ENCODE peak calls at places on chromosomes 11 and 22, in six cellular contexts. One of them, this sample, is unnamed.

GRCh38 chr11:19734171-19734570 is 21.5 kb downstream of the NAV2 start:
- DNase-seq in iris pigment epithelial cell: no peak
- DNase-seq in mesenteric fat pad: no peak
- DNase-seq in fibroblast of gingiva: peak; percentile 51
- DNase-seq in DMS153: no peak
- DNase-seq in GM23248: peak; percentile 51
- DNase-seq in this sample: no peak

GRCh38 chr11:32312865-32313403 is 122.4 kb downstream of the WT1 start:
- DNase-seq in fibroblast of gingiva: peak; percentile 6
- DNase-seq in iris pigment epithelial cell: peak; percentile 64
- DNase-seq in DMS153: no peak
- DNase-seq in mesenteric fat pad: no peak
- DNase-seq in GM23248: peak; percentile 92
- DNase-seq in this sample: peak; percentile 86

GRCh38 chr11:43315966-43316365 is 4.2 kb downstream of the API5 start:
- DNase-seq in DMS153: no peak
- DNase-seq in fibroblast of gingiva: no peak
- DNase-seq in iris pigment epithelial cell: no peak
- DNase-seq in mesenteric fat pad: no peak
- DNase-seq in GM23248: no peak
- DNase-seq in this sample: no peak

GRCh38 chr22:50708996-50709395 is 29.0 kb upstream of the ACR start:
- DNase-seq in DMS153: no peak
- DNase-seq in iris pigment epithelial cell: no peak
- DNase-seq in mesenteric fat pad: no peak
- DNase-seq in fibroblast of gingiva: no peak
- DNase-seq in GM23248: no peak
- DNase-seq in this sample: no peak

GRCh38 chr11:105579111-105579510 is 30.8 kb upstream of the GRIA4 start:
- DNase-seq in DMS153: no peak
- DNase-seq in fibroblast of gingiva: no peak
- DNase-seq in mesenteric fat pad: no peak
- DNase-seq in GM23248: no peak
- DNase-seq in iris pigment epithelial cell: no peak
- DNase-seq in this sample: no peak

GRCh38 chr22:35498446-35498845 is 42.2 kb upstream of the RASD2 start:
- DNase-seq in DMS153: no peak
- DNase-seq in GM23248: no peak
- DNase-seq in mesenteric fat pad: no peak
- DNase-seq in iris pigment epithelial cell: no peak
- DNase-seq in fibroblast of gingiva: no peak
- DNase-seq in this sample: no peak

GRCh38 chr11:73693877-73694525 is 47.6 kb downstream of the PLEKHB1 start:
- DNase-seq in DMS153: no peak
- DNase-seq in mesenteric fat pad: no peak
- DNase-seq in iris pigment epithelial cell: no peak
- DNase-seq in fibroblast of gingiva: no peak
- DNase-seq in GM23248: no peak
- DNase-seq in this sample: no peak

GRCh38 chr22:37310815-37311595 is 28.7 kb downstream of the CYTH4 start:
- DNase-seq in GM23248: no peak
- DNase-seq in mesenteric fat pad: no peak
- DNase-seq in iris pigment epithelial cell: no peak
- DNase-seq in DMS153: no peak
- DNase-seq in fibroblast of gingiva: no peak
- DNase-seq in this sample: no peak

GRCh38 chr11:6237903-6238302 is 986 bp upstream of the CNGA4 start:
- DNase-seq in mesenteric fat pad: no peak
- DNase-seq in GM23248: no peak
- DNase-seq in DMS153: no peak
- DNase-seq in iris pigment epithelial cell: no peak
- DNase-seq in fibroblast of gingiva: no peak
- DNase-seq in this sample: no peak

GRCh38 chr22:19808873-19809478 is 45.7 kb downstream of the GNB1L start:
- DNase-seq in iris pigment epithelial cell: no peak
- DNase-seq in DMS153: no peak
- DNase-seq in GM23248: no peak
- DNase-seq in fibroblast of gingiva: no peak
- DNase-seq in mesenteric fat pad: no peak
- DNase-seq in this sample: no peak